ENCODE peak calls at places on chromosomes 5 and 9, in five cellular contexts. A, X, W, J and G are unnamed samples.

GRCh38 chr5:177510567-177511053 is 984 bp upstream of the DOK3 start:
- DNase-seq in A (no peak), X (no peak), W (no peak), J (peak; percentile 26), G (no peak)

GRCh38 chr5:108521841-108522506 is 140.1 kb upstream of the FBXL17 start:
- DNase-seq in A (peak; percentile 53), X (peak; percentile 82), W (peak; percentile 82), J (peak; percentile 74), G (peak; percentile 44)

GRCh38 chr9:113701741-113702422 is 174.2 kb upstream of the ZNF618 start:
- DNase-seq in A (no peak), X (no peak), W (no peak), J (no peak), G (no peak)

GRCh38 chr5:111043712-111044506 is 27.6 kb upstream of the TSLP start:
- DNase-seq in A (no peak), X (peak; percentile 100), W (peak; percentile 21), J (no peak), G (no peak)

GRCh38 chr9:134751630-134752029 is 110.0 kb downstream of the COL5A1 start:
- DNase-seq in A (no peak), X (no peak), W (no peak), J (no peak), G (no peak)

GRCh38 chr5:150243590-150243989 is 46.0 kb downstream of the CAMK2A start:
- DNase-seq in A (no peak), X (no peak), W (no peak), J (no peak), G (no peak)

GRCh38 chr9:71985070-71985956 is 73.9 kb downstream of the C9orf85 start:
- DNase-seq in A (peak; percentile 25), X (peak; percentile 2), W (no peak), J (no peak), G (peak; percentile 26)

GRCh38 chr9:96674914-96675538 is 19.9 kb upstream of the PRXL2C start:
- DNase-seq in A (no peak), X (peak; percentile 65), W (peak; percentile 39), J (no peak), G (no peak)

GRCh38 chr9:2298217-2298616 is 283.1 kb downstream of the SMARCA2 start:
- DNase-seq in A (no peak), X (no peak), W (no peak), J (no peak), G (no peak)

GRCh38 chr9:6910497-6910896 is 152.7 kb downstream of the KDM4C start:
- DNase-seq in A (no peak), X (no peak), W (no peak), J (no peak), G (no peak)

GRCh38 chr5:141851195-141851874 is 26.9 kb downstream of the PCDH1 start:
- DNase-seq in A (no peak), X (no peak), W (no peak), J (no peak), G (no peak)

GRCh38 chr9:21465859-21466518 is 16.1 kb downstream of the IFNE start:
- DNase-seq in A (peak; percentile 55), X (peak; percentile 87), W (peak; percentile 81), J (peak; percentile 42), G (peak; percentile 23)

DNA sequence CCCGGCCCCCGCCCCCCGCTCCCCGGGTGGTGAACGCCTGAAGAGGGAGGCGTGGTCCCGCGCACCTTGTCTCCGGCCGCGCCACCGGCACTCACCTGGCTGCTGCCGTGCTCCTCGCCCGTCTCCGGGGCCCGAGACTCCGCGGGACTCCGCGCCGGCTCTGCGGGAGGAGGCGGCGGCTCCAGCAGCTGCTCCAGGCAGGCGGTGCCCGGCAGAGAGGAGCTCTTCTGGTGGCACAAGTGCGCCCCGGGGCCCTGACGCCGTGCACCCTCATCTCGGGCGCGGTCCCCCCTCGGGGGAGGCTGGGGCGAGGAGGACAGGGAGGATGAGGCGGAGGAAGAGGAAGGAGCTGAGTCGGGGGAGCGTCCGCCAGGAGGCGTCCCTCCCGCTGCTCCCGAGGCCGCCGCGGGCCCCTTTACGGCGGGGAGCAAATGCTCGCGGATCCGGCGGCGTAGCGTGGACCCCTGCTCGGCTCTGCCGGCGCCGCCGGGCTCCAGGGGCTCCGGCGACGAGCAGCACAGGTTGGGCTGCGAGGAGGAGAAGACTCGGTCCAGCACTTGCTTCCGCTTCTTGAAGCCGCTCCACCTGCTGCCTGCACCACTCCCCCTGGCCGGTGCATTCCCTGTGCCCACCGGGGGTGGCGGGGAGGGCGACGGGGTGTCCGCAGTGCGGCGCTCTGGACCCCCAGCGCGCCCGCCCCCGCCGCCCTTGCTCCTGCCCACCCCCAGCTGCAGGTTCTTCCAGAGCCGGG is 958 bp downstream of the MCTP1 start:
- DNase-seq in A (no peak), X (peak; percentile 10), W (peak; percentile 8), J (peak; percentile 21), G (no peak)
- H3K4me3 ChIP-seq in A (peak overlapping the region; percentile 59), X (peak overlapping the region; percentile 51), W (peak overlapping the region; percentile 53), J (no peak overlapping the region), G (peak overlapping the region; percentile 60)

GRCh38 chr5:41266377-41266776 is 53.0 kb upstream of the C6 start:
- DNase-seq in A (no peak), X (no peak), W (no peak), J (no peak), G (no peak)

GRCh38 chr5:41275813-41276512 is 62.6 kb upstream of the C6 start:
- DNase-seq in A (no peak), X (no peak), W (no peak), J (no peak), G (no peak)

GRCh38 chr5:41268894-41269293 is 55.6 kb upstream of the C6 start:
- DNase-seq in A (no peak), X (no peak), W (no peak), J (no peak), G (no peak)

DNA sequence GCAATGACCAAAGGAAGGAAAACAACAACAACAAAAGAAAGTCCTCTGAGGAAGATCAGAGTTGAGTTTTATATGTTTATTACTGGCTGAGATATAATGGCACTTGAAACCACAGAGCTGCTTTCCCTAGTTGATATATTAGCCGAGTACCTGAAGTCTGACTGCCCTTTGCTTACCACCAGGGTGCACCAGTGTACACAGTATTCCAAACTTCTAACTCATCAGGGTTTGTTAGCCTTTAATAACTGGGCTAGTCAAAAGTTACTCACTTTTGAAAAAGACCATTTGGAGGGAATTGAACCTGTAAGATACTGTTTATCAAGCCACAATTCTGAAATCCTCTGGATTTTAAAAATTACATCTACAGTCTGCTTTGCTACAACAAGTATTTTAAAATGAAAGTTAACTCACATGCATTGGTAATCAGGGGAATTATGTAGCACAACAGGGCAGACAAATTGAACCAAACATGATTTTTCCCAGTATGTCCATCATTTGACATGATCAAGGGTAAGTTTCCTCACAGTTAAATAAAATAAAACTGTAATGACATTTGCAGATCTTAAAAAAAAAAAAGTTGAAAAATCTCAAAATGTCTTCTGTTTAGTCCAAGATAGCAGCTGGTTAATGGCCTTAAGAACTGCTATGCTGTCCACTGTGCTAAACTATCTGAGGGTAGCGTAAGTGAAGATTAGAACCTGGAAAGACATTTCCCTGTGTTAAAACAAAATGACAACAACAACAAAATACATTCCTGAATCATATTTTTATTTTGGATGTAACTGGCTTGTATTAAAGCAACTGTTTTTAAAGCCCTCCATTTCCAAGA is 57.3 kb upstream of the C6 start:
- DNase-seq in A (peak; percentile 43), X (peak; percentile 87), W (peak; percentile 91), J (peak; percentile 48), G (peak; percentile 21)
- TF ChIP-seq CTCF in A (peak; percentile 76), X (peak; percentile 91), W (peak; percentile 85), J (no peak), G (peak; percentile 92)

DNA sequence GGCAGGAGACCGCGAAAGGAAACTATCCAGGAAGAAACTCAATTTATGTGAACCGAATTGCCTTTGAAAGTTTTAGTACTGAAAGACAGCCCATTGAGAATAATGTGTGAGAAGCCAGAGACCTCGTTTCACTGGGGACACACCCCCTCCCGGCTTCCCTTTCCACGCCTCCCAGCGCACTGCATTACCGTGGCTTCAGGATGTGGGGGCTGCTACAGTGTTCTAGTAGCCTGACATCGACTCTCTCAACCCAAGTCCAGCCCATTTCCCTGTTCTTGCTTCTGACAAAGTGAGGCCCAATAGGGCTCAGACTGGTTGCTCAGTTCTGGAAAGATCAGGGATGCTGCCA is 3.5 kb downstream of the PAX5 start:
- DNase-seq in A (no peak), X (no peak), W (no peak), J (no peak), G (no peak)
- H3K4me3 ChIP-seq in A (no peak overlapping the region), X (no peak overlapping the region), W (no peak overlapping the region), J (no peak overlapping the region), G (no peak overlapping the region)

DNA sequence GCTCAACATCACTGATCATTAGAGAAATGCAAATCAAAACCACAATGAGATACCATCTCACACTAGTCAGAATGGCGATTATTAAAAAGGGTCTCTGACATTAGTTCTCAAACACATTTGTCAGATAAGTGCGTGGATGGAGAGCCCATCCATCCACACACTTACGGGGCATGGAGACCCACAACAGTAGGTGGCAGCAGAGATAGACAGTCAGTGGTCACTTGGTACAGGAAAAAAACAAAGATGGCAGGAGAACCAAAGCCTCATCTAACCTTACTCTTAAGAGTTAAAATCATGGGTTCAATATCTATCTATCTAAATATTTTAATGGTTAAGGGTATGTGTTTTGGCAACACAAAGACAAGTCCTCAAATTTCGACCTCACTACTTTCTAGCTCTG is 1378.7 kb upstream of the C9orf72 start:
- DNase-seq in A (peak; percentile 4), X (peak; percentile 38), W (no peak), J (no peak), G (no peak)
- TF ChIP-seq CTCF in A (peak; percentile 9), X (peak; percentile 67), W (no peak), J (no peak), G (peak; percentile 33)

DNA sequence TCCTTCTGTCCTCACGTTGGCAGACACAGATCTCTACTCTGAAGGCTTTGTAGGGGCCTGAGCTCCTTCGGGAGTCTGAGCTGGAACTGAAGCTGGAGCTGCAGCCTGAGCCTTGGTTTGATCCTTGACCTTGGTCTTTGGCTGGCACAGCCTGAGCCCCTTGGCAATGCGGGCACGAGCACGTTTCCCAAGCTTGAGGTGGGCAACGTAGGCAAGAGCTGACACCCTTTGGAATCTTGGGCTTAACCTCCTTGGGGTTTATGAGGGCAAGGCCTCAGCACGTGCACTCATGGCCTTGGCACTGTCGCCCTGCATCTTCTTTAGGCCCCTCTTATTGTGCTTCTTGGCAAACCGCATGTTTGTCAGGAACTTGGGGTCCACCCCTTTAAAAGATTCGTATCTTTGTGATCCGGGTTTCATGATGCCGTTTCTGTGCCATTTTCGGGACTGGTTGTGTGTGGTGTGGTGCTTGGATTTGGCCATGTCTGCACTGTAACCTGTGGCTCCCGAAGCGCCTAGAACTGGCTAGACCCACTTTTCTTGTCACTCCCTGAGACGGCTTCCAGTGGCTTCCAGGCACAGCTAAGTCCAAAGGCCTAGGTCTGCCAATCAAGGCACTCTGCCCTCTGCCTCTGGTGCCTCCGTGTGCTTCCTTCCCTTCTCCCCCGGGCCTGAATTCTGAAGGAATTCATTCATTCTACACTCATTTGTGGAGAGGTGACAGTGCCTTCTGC is 1.4 kb downstream of the SUSD1 start:
- DNase-seq in A (no peak), X (no peak), W (no peak), J (peak; percentile 73), G (no peak)
- H3K4me3 ChIP-seq in A (peak overlapping the region; percentile 89), X (no peak overlapping the region), W (no peak overlapping the region), J (no peak overlapping the region), G (no peak overlapping the region)

DNA sequence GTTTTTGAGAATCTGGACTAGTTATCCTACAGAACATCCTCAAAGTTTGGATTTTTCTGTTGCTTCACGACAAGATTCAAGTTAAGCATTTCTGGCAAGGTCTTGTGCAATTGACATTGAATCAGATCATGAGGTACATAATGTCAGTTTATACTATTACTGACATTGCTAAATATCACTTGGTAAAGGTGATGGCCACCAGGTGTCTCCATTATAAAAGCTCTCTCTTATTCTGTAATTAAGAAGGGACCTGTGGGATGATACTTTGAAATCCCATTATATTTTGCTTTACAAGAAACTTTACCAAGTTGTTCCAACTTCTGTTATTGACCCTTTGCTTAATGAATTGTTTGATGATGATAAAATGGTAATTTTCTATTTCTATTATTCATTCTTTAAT is 131.0 kb upstream of the ASTN2 start:
- DNase-seq in A (no peak), X (no peak), W (no peak), J (no peak), G (no peak)
- TF ChIP-seq CTCF in A (no peak), X (no peak), W (no peak), J (no peak), G (peak; percentile 18)